ENCODE peak calls at places on chromosomes 2 and 18, in eight cellular contexts. D is AG10803, B is lower lobe of right lung, F is cardiac muscle cell, Q is cardiac fibroblast, U is neural progenitor cell, L is hepatocyte, N is PC-9. O is an unnamed sample.
A peak's percentile ranks its signal among the peaks of the same experiment; 100 is the strongest.

GRCh38 chr2:70190086-70190412 is 770 bp downstream of the C2orf42 start:
- DNase-seq in D (peak; percentile 41), B (no peak), F (peak; percentile 32), Q (peak; percentile 67), U (peak; percentile 26), L (peak; percentile 35), N (no peak), O (no peak)

GRCh38 chr2:146602383-146602782 is 1242.4 kb upstream of the ACVR2A start:
- DNase-seq in D (peak; percentile 37), B (no peak), F (peak; percentile 5), Q (peak; percentile 31), U (no peak), L (no peak), N (peak; percentile 9), O (no peak)

GRCh38 chr2:101961287-101962242 is 30.2 kb upstream of the IL1R2 start:
- DNase-seq in D (peak; percentile 100), B (peak; percentile 77), F (peak; percentile 20), Q (peak; percentile 100), U (no peak), L (peak; percentile 82), N (no peak), O (no peak)

GRCh38 chr2:195575879-195576391 is 81.1 kb upstream of the SLC39A10 start:
- DNase-seq in D (peak; percentile 91), B (no peak), F (no peak), Q (peak; percentile 91), U (peak; percentile 16), L (peak; percentile 55), N (no peak), O (no peak)

GRCh38 chr2:240933966-240934700 is 28.0 kb downstream of the CROCC2 start:
- DNase-seq in D (no peak), B (peak; percentile 39), F (no peak), Q (no peak), U (no peak), L (no peak), N (no peak), O (no peak)

GRCh38 chr2:62469558-62469957 is 36.4 kb downstream of the TMEM17 start:
- DNase-seq in D (no peak), B (no peak), F (no peak), Q (no peak), U (no peak), L (no peak), N (no peak), O (no peak)

GRCh38 chr18:79786781-79787526 is 10.8 kb upstream of the KCNG2 start:
- DNase-seq in D (peak; percentile 81), B (peak; percentile 35), F (no peak), Q (peak; percentile 68), U (no peak), L (no peak), N (no peak), O (no peak)

GRCh38 chr2:14445670-14446069 is 186.8 kb upstream of the LRATD1 start:
- DNase-seq in D (no peak), B (no peak), F (no peak), Q (no peak), U (no peak), L (no peak), N (no peak), O (no peak)

GRCh38 chr2:196131384-196131861 is 40.0 kb downstream of the STK17B start:
- DNase-seq in D (peak; percentile 36), B (peak; percentile 55), F (no peak), Q (peak; percentile 52), U (peak; percentile 24), L (peak; percentile 28), N (peak; percentile 25), O (no peak)

GRCh38 chr2:96739051-96739632 is 722 bp downstream of the LMAN2L start:
- DNase-seq in D (no peak), B (no peak), F (no peak), Q (no peak), U (no peak), L (no peak), N (no peak), O (no peak)

GRCh38 chr2:96737251-96737650 is 2.6 kb downstream of the LMAN2L start:
- DNase-seq in D (no peak), B (no peak), F (no peak), Q (no peak), U (no peak), L (no peak), N (no peak), O (no peak)

GRCh38 chr2:96737831-96738230 is 2.0 kb downstream of the LMAN2L start:
- DNase-seq in D (no peak), B (no peak), F (no peak), Q (no peak), U (no peak), L (no peak), N (no peak), O (no peak)

GRCh38 chr2:96734899-96735585 is 4.8 kb downstream of the LMAN2L start:
- DNase-seq in D (no peak), B (no peak), F (no peak), Q (peak; percentile 43), U (no peak), L (no peak), N (no peak), O (no peak)

DNA sequence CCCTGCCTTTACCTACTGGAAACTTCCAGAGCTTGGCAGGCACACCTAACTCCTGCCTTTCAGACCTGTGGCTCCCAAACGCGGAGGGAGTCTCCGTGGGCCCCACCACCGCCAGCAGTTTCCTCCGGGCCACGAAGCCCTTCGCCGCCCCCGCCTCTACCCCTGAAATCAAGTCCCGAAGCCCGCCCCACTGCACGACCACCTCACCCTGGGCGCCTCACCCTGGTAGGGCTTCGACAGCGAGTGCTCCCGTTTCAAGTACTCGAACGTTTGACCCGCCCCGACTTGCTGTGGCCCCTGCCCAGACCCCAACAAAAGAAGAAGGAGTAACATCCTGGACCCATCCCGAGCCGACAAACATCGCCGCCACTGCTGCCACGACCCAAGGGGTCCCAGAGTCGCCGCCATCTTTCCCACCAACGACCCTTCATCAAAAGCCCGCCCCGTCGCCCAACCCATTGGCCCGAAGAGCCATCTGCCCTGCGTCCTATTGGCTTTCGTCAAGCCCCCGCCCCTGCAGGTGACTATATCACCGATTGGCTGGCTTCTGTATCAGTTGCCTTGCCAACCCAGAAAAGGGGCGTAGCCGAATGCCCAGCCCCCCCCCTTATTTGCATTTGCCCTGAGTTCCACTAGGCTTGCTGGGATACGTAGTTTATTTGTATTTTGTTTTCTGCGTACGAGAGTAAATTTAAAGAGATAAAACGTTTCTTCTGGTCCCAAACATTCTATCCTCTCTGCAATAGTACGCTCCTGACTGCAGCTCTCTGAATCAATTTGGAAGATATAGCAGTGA is at the start of gene LMAN2L:
- DNase-seq in D (peak; percentile 97), B (peak; percentile 98), F (peak; percentile 99), Q (peak; percentile 98), U (peak; percentile 99), L (peak; percentile 97), N (peak; percentile 95), O (peak; percentile 87)
- TF ChIP-seq CTCF in D (no peak), B (no peak), F (no peak), Q (no peak), U (peak; percentile 10), L (no peak), N (no peak), O (peak; percentile 4)

GRCh38 chr2:40360652-40361051 is 91.2 kb downstream of the SLC8A1 start:
- DNase-seq in D (no peak), B (no peak), F (no peak), Q (no peak), U (no peak), L (no peak), N (no peak), O (no peak)

GRCh38 chr2:40364143-40364903 is 87.6 kb downstream of the SLC8A1 start:
- DNase-seq in D (peak; percentile 59), B (no peak), F (no peak), Q (peak; percentile 68), U (no peak), L (no peak), N (no peak), O (no peak)

GRCh38 chr2:40367032-40367431 is 84.9 kb downstream of the SLC8A1 start:
- DNase-seq in D (no peak), B (no peak), F (no peak), Q (no peak), U (no peak), L (no peak), N (no peak), O (no peak)

GRCh38 chr2:40361478-40361877 is 90.4 kb downstream of the SLC8A1 start:
- DNase-seq in D (no peak), B (no peak), F (no peak), Q (no peak), U (no peak), L (no peak), N (no peak), O (no peak)

DNA sequence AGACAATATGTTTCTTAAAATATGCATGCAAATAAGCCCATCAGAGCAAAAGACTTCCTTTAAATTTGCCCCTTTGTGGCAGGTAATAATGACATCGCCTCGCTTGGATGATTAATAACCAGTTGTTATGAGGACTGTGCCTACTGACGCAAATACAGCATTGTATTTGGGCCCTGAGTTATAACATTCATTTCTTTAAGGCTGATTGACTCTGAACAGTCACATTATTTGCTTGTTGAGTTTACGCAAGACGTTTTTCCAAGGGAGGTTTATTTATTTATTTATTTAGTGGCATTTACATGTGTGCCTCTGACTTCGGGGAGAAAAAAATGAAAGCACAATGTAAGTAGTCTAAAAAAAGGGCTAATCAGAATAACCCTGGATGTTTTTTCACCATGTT is 88.3 kb downstream of the SLC8A1 start:
- DNase-seq in D (peak; percentile 77), B (no peak), F (no peak), Q (peak; percentile 62), U (no peak), L (no peak), N (no peak), O (no peak)
- H3K4me3 ChIP-seq in D (peak overlapping the region; percentile 49), B (peak overlapping the region; percentile 20), F (no peak overlapping the region), Q (no peak overlapping the region), U (no peak overlapping the region), L (no peak overlapping the region), N (no peak overlapping the region), O (no peak overlapping the region)

GRCh38 chr2:234403074-234403473 is 93.8 kb downstream of the ARL4C start:
- DNase-seq in D (peak; percentile 98), B (no peak), F (no peak), Q (peak; percentile 31), U (no peak), L (no peak), N (no peak), O (no peak)

GRCh38 chr2:234403751-234404150 is 93.1 kb downstream of the ARL4C start:
- DNase-seq in D (no peak), B (no peak), F (no peak), Q (no peak), U (no peak), L (no peak), N (no peak), O (no peak)

GRCh38 chr2:234405472-234405871 is 91.4 kb downstream of the ARL4C start:
- DNase-seq in D (no peak), B (no peak), F (no peak), Q (no peak), U (no peak), L (no peak), N (no peak), O (no peak)

GRCh38 chr2:234404957-234405356 is 91.9 kb downstream of the ARL4C start:
- DNase-seq in D (no peak), B (no peak), F (no peak), Q (no peak), U (no peak), L (no peak), N (no peak), O (no peak)

GRCh38 chr2:234406085-234406484 is 90.8 kb downstream of the ARL4C start:
- DNase-seq in D (no peak), B (no peak), F (no peak), Q (no peak), U (no peak), L (no peak), N (no peak), O (no peak)
- TF ChIP-seq CTCF in D (no peak), B (no peak), F (no peak), Q (no peak), U (peak; percentile 14), L (peak; percentile 16), N (no peak), O (peak; percentile 25)

GRCh38 chr2:166138667-166139066 is 10.8 kb upstream of the SCN1A start:
- DNase-seq in D (no peak), B (no peak), F (no peak), Q (no peak), U (no peak), L (no peak), N (no peak), O (no peak)
- H3K4me3 ChIP-seq in D (no peak overlapping the region), B (no peak overlapping the region), F (no peak overlapping the region), Q (no peak overlapping the region), U (no peak overlapping the region), L (no peak overlapping the region), N (no peak overlapping the region), O (no peak overlapping the region)